ENCODE peak calls at places on chromosomes 7 and 10, in six cellular contexts. U is IMR-90; Z is tibial artery; G is ovary; X is CD8-positive, alpha-beta T cell; S is GM23338. B is an unnamed sample.

GRCh38 chr10:14397069-14397468 is 66.3 kb upstream of the FRMD4A start:
- DNase-seq in U (peak), Z (peak), G (peak), X (no peak), S (peak), B (peak)

GRCh38 chr10:105950410-105950809 is 1214.1 kb downstream of the SORCS1 start:
- DNase-seq in U (peak), Z (no peak), G (peak), X (no peak), S (peak), B (peak)

GRCh38 chr7:2468227-2468626 is 8.0 kb downstream of the GRIFIN start:
- DNase-seq in U (no peak), Z (no peak), G (no peak), X (no peak), S (no peak), B (no peak)

GRCh38 chr7:127598318-127598717 is 4.8 kb downstream of the FSCN3 start:
- DNase-seq in U (no peak), Z (no peak), G (no peak), X (no peak), S (peak), B (no peak)

GRCh38 chr7:144907577-144907976 is 71.7 kb upstream of the TPK1 start:
- DNase-seq in U (no peak), Z (no peak), G (no peak), X (no peak), S (no peak), B (no peak)

GRCh38 chr7:38169862-38170261 is 8.2 kb upstream of the STARD3NL start:
- DNase-seq in U (peak), Z (no peak), G (no peak), X (no peak), S (no peak), B (peak)

GRCh38 chr10:43257210-43258031 is 9.4 kb downstream of the RASGEF1A start:
- DNase-seq in U (no peak), Z (no peak), G (peak), X (no peak), S (no peak), B (no peak)

GRCh38 chr7:93442478-93443224 is 131.9 kb downstream of the CALCR start:
- DNase-seq in U (peak), Z (no peak), G (no peak), X (peak), S (peak), B (peak)

GRCh38 chr10:76403876-76404275 is 972.5 kb downstream of the LRMDA start:
- DNase-seq in U (peak), Z (peak), G (no peak), X (no peak), S (no peak), B (peak)

GRCh38 chr10:5581670-5582566 is 57.2 kb downstream of the CALML3 start:
- DNase-seq in U (no peak), Z (peak), G (peak), X (no peak), S (no peak), B (no peak)

GRCh38 chr7:434891-435486 is 84.7 kb downstream of the PDGFA start:
- DNase-seq in U (no peak), Z (no peak), G (no peak), X (no peak), S (peak), B (no peak)

GRCh38 chr7:135169141-135169935 is 1.2 kb downstream of the CYREN start:
- DNase-seq in U (peak), Z (peak), G (peak), X (peak), S (peak), B (peak)

GRCh38 chr7:136133491-136133990 is 156.4 kb upstream of the MTPN start:
- DNase-seq in U (peak), Z (no peak), G (peak), X (no peak), S (peak), B (peak)

GRCh38 chr10:71124921-71125748 is 87.2 kb upstream of the UNC5B start:
- DNase-seq in U (no peak), Z (no peak), G (no peak), X (no peak), S (no peak), B (no peak)

GRCh38 chr7:2018786-2019692 is 213.7 kb downstream of the MAD1L1 start:
- DNase-seq in U (peak), Z (peak), G (peak), X (no peak), S (no peak), B (peak)

GRCh38 chr7:149819141-149819960 is 18.8 kb upstream of the ZNF862 start:
- DNase-seq in U (no peak), Z (no peak), G (no peak), X (no peak), S (no peak), B (no peak)

GRCh38 chr7:78576196-78576595 is 777.6 kb downstream of the PHTF2 start:
- DNase-seq in U (peak), Z (no peak), G (no peak), X (no peak), S (peak), B (peak)

GRCh38 chr10:70931168-70931805 is 42.9 kb upstream of the PCBD1 start:
- DNase-seq in U (peak), Z (no peak), G (no peak), X (no peak), S (peak), B (peak)

GRCh38 chr7:32941181-32941995 is 15.9 kb upstream of the FKBP9 start:
- DNase-seq in U (no peak), Z (no peak), G (no peak), X (no peak), S (peak), B (no peak)

GRCh38 chr10:133438711-133439273 is 14.4 kb upstream of the SPRN start:
- DNase-seq in U (no peak), Z (no peak), G (no peak), X (no peak), S (peak), B (no peak)

GRCh38 chr7:132575336-132575986 is 809 bp downstream of the PLXNA4 start:
- DNase-seq in U (peak), Z (peak), G (peak), X (peak), S (peak), B (peak)

GRCh38 chr7:27172823-27173411 is 1.2 kb downstream of the HOXA10 start:
- DNase-seq in U (no peak), Z (peak), G (peak), X (no peak), S (peak), B (no peak)

GRCh38 chr7:149869291-149869650 is 4.5 kb upstream of the ATP6V0E2 start:
- DNase-seq in U (no peak), Z (no peak), G (no peak), X (no peak), S (no peak), B (no peak)

GRCh38 chr7:28748934-28749584 is 209.1 kb downstream of the TRIL start:
- DNase-seq in U (peak), Z (no peak), G (no peak), X (peak), S (no peak), B (peak)

GRCh38 chr7:16137944-16138343 is 283.4 kb downstream of the CRPPA start:
- DNase-seq in U (no peak), Z (no peak), G (no peak), X (no peak), S (no peak), B (no peak)

GRCh38 chr7:74334026-74334425 is 44.8 kb downstream of the CLIP2 start:
- DNase-seq in U (peak), Z (no peak), G (no peak), X (no peak), S (no peak), B (peak)

GRCh38 chr10:130899856-130900255 is 411.7 kb downstream of the TCERG1L start:
- DNase-seq in U (no peak), Z (no peak), G (no peak), X (no peak), S (no peak), B (no peak)

GRCh38 chr7:157932498-157933218 is 595.9 kb downstream of the DNAJB6 start:
- DNase-seq in U (no peak), Z (no peak), G (no peak), X (no peak), S (no peak), B (no peak)

GRCh38 chr10:26479766-26480492 is 41.8 kb downstream of the APBB1IP start:
- DNase-seq in U (no peak), Z (no peak), G (no peak), X (peak), S (no peak), B (no peak)

GRCh38 chr7:139972000-139972399 is 90.8 kb downstream of the PARP12 start:
- DNase-seq in U (no peak), Z (no peak), G (no peak), X (no peak), S (peak), B (no peak)

GRCh38 chr7:27478104-27478503 is 184.6 kb downstream of the HIBADH start:
- DNase-seq in U (no peak), Z (no peak), G (no peak), X (no peak), S (no peak), B (no peak)

GRCh38 chr7:30974605-30975256 is 11.0 kb downstream of the GHRHR start:
- DNase-seq in U (peak), Z (no peak), G (no peak), X (no peak), S (peak), B (peak)

GRCh38 chr10:88389456-88389855 is 193.7 kb downstream of the RNLS start:
- DNase-seq in U (peak), Z (no peak), G (no peak), X (peak), S (peak), B (peak)

GRCh38 chr7:80070391-80070790 is 64.2 kb upstream of the GNAI1 start:
- DNase-seq in U (peak), Z (no peak), G (no peak), X (no peak), S (no peak), B (peak)

GRCh38 chr7:37065779-37066271 is 341.5 kb upstream of the AOAH start:
- DNase-seq in U (peak), Z (no peak), G (no peak), X (no peak), S (no peak), B (peak)

GRCh38 chr10:57692255-57692980 is 575.3 kb downstream of the IPMK start:
- DNase-seq in U (peak), Z (no peak), G (no peak), X (no peak), S (peak), B (peak)

GRCh38 chr10:130190065-130190736 is 54.0 kb downstream of the GLRX3 start:
- DNase-seq in U (peak), Z (peak), G (peak), X (peak), S (peak), B (peak)

GRCh38 chr10:124447741-124448466 is 1.9 kb downstream of the NKX1-2 start:
- DNase-seq in U (no peak), Z (no peak), G (no peak), X (no peak), S (peak), B (no peak)
- H3K4me3 ChIP-seq in U (no peak), Z (peak), G (no peak), X (no peak), S (peak), B (no peak)

DNA sequence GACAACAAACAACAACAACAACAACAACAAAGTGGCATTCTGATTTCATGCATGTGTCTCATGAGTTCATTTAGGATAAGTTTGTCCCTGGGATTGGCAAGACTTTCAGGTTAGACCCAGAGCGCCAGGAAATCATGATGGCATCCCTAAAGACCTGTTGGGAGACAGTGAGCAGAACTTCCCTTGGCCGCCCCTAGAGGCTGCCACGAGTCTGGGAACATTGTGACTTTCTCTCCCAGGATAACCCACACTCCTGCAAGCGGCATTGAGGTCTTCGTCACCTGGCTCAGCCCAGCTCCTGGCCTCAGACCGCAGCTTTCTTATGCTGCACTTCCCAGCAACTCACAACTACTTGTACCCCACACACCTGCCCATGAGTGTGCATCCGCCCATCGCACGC is 80.5 kb upstream of the RNF32 start:
- DNase-seq in U (no peak), Z (no peak), G (no peak), X (no peak), S (peak), B (no peak)
- TF ChIP-seq CTCF in U (no peak), Z (no peak), G (no peak), X (no peak), S (peak), B (no peak)

GRCh38 chr10:6729967-6730366 is 149.9 kb upstream of the PRKCQ start:
- DNase-seq in U (peak), Z (no peak), G (no peak), X (no peak), S (no peak), B (peak)

GRCh38 chr10:6734286-6734685 is 154.2 kb upstream of the PRKCQ start:
- DNase-seq in U (no peak), Z (no peak), G (no peak), X (no peak), S (no peak), B (no peak)

GRCh38 chr10:6726924-6727323 is 146.8 kb upstream of the PRKCQ start:
- DNase-seq in U (no peak), Z (no peak), G (no peak), X (no peak), S (no peak), B (no peak)

GRCh38 chr10:6729071-6729773 is 149.1 kb upstream of the PRKCQ start:
- DNase-seq in U (peak), Z (no peak), G (no peak), X (no peak), S (no peak), B (peak)
- H3K4me3 ChIP-seq in U (no peak), Z (no peak), G (no peak), X (no peak), S (no peak), B (no peak)

DNA sequence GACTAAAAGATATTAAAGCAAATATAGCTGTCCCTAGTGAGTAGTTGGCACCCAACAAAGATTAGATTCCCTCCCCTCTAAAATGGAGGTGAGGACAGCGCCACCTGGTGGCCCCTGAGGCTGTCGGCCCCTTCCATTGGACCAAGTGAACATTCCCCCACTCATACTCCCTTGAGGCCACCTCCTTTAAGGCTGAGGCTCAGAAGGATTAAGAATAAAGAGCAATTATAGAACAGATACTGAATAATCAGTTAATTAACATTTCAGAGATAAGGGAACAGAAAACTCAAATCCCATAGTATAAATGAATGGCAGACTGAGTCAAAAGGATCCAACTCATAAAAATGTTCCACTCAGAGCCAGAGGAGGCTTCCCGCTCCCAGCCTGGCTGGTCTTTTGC is 130.4 kb upstream of the GHITM start:
- DNase-seq in U (no peak), Z (no peak), G (no peak), X (peak), S (peak), B (peak)
- TF ChIP-seq CTCF in U (peak), Z (peak), G (no peak), X (peak), S (peak), B (peak)

GRCh38 chr10:63523015-63523414 is 1.8 kb downstream of the REEP3 start:
- DNase-seq in U (no peak), Z (no peak), G (no peak), X (no peak), S (no peak), B (no peak)
- H3K4me3 ChIP-seq in U (no peak), Z (peak), G (no peak), X (no peak), S (peak), B (peak)

DNA sequence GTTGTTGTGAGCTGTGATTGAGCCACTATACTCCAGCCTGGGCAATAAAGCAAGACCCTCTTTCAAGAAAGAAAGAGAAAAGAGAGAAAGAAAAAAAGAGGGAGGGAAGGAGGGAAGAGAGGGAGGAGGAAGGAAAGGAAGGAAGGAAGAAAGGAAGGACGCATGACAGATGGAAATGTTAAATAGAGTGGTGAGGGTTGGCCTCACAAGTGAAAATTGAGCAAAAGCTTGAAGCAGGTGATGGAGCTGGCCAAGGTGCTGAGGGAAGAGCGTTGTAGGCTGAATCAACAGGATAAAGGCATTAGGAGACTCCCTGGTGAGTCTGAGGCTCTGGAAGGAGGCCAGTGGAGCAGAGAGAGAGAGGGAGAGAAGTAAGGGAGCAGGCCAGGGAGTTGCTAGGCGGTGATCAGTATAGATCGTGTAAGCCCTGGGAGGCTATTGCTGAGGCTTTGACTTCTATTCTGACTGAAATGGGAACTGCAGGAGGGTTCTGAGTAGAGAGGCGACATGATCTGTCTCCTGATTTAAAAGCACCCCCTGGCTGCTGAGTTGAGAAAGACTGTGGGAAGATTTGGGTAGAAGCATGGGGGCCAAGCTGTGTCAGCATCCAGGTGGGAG is 26.5 kb upstream of the TMEM248 start:
- DNase-seq in U (peak), Z (no peak), G (no peak), X (no peak), S (peak), B (peak)
- TF ChIP-seq CTCF in U (no peak), Z (no peak), G (no peak), X (no peak), S (peak), B (no peak)

GRCh38 chr10:128058106-128058745 is 68.0 kb downstream of the MKI67 start:
- DNase-seq in U (no peak), Z (peak), G (no peak), X (no peak), S (no peak), B (no peak)
- H3K4me3 ChIP-seq in U (no peak), Z (no peak), G (no peak), X (no peak), S (no peak), B (no peak)

B was measured in cardiac fibroblast.